ENCODE peak calls at places on chromosomes 5 and 9, in eight cellular contexts. F is activated B cell treated with CpG ODN at 0.5 μM for 24 hours; E is H4; I is activated naive CD4-positive, alpha-beta T cell; R is lower lobe of right lung; U is H7; P is central memory CD4-positive, alpha-beta T cell; A is activated T-helper 1 cell treated with anti-CD3 and anti-CD28 coated beads, Interleukin-2, amount 50 U/mL, for 16 hours. S is an unnamed sample.

GRCh38 chr9:972512-973294 is 3.8 kb upstream of the DMRT3 start:
- DNase-seq in F (no peak), E (no peak), I (no peak), R (no peak), U (peak; percentile 75), P (no peak), A (no peak), S (no peak)

GRCh38 chr5:178457471-178457870 is 132.7 kb downstream of the COL23A1 start:
- DNase-seq in F (no peak), E (no peak), I (no peak), R (no peak), U (no peak), P (no peak), A (no peak), S (no peak)

GRCh38 chr5:61657010-61657409 is 325.0 kb downstream of the ZSWIM6 start:
- DNase-seq in F (no peak), E (no peak), I (no peak), R (no peak), U (no peak), P (no peak), A (no peak), S (no peak)

GRCh38 chr5:135460246-135461033 is 8.3 kb upstream of the TIFAB start:
- DNase-seq in F (peak; percentile 0), E (no peak), I (no peak), R (no peak), U (no peak), P (no peak), A (no peak), S (no peak)

GRCh38 chr9:135240222-135240621 is 152.8 kb downstream of the OLFM1 start:
- DNase-seq in F (no peak), E (no peak), I (no peak), R (peak; percentile 39), U (no peak), P (no peak), A (no peak), S (no peak)

GRCh38 chr9:36191696-36192095 is 975 bp downstream of the CLTA start:
- DNase-seq in F (no peak), E (no peak), I (no peak), R (no peak), U (no peak), P (no peak), A (no peak), S (no peak)

GRCh38 chr9:77293949-77294348 is 116.6 kb downstream of the VPS13A start:
- DNase-seq in F (no peak), E (no peak), I (no peak), R (no peak), U (no peak), P (no peak), A (no peak), S (no peak)

GRCh38 chr5:105740242-105740641 is 1930.5 kb downstream of the EFNA5 start:
- DNase-seq in F (no peak), E (no peak), I (no peak), R (no peak), U (no peak), P (no peak), A (no peak), S (no peak)

GRCh38 chr5:40511801-40512200 is 167.9 kb upstream of the PTGER4 start:
- DNase-seq in F (no peak), E (no peak), I (no peak), R (no peak), U (no peak), P (no peak), A (no peak), S (no peak)

GRCh38 chr5:136094189-136094912 is 38.3 kb upstream of the SMAD5 start:
- DNase-seq in F (no peak), E (no peak), I (no peak), R (no peak), U (no peak), P (no peak), A (no peak), S (no peak)

GRCh38 chr5:72648511-72648910 is 141.3 kb upstream of the ZNF366 start:
- DNase-seq in F (no peak), E (no peak), I (no peak), R (no peak), U (no peak), P (no peak), A (no peak), S (no peak)

GRCh38 chr9:70297141-70297540 is 38.4 kb downstream of the SMC5 start:
- DNase-seq in F (no peak), E (no peak), I (no peak), R (no peak), U (no peak), P (no peak), A (no peak), S (no peak)

GRCh38 chr5:178418031-178418430 is 172.2 kb downstream of the COL23A1 start:
- DNase-seq in F (no peak), E (no peak), I (no peak), R (no peak), U (no peak), P (no peak), A (no peak), S (no peak)

GRCh38 chr5:157271740-157272271 is 5.9 kb downstream of the CYFIP2 start:
- DNase-seq in F (peak; percentile 74), E (no peak), I (peak; percentile 69), R (peak; percentile 63), U (no peak), P (peak; percentile 95), A (peak; percentile 68), S (no peak)

GRCh38 chr9:134852906-134853654 is 27.5 kb upstream of the FCN2 start:
- DNase-seq in F (no peak), E (no peak), I (no peak), R (no peak), U (peak; percentile 18), P (no peak), A (no peak), S (peak; percentile 65)

GRCh38 chr9:71691036-71691435 is 77.3 kb downstream of the CEMIP2 start:
- DNase-seq in F (no peak), E (no peak), I (no peak), R (no peak), U (no peak), P (no peak), A (no peak), S (no peak)

GRCh38 chr5:139636207-139636792 is 11.8 kb upstream of the CXXC5 start:
- DNase-seq in F (peak; percentile 72), E (no peak), I (peak; percentile 31), R (no peak), U (peak; percentile 50), P (peak; percentile 67), A (no peak), S (peak; percentile 73)

GRCh38 chr5:141747152-141747640 is 65.2 kb upstream of the ARAP3 start:
- DNase-seq in F (peak; percentile 33), E (peak; percentile 42), I (no peak), R (peak; percentile 69), U (peak; percentile 92), P (no peak), A (no peak), S (no peak)

GRCh38 chr9:13942695-13943094 is 371.2 kb downstream of the NFIB start:
- DNase-seq in F (no peak), E (peak; percentile 78), I (no peak), R (no peak), U (no peak), P (no peak), A (no peak), S (no peak)

S was measured in coronary artery.